ENCODE peak calls at places on chromosomes 6 and 20, in ten cellular contexts. One of them, this sample, is unnamed.

GRCh38 chr20:32585011-32585518 is at the start of gene NOL4L:
- DNase-seq in upper lobe of left lung: no peak
- DNase-seq in A549: no peak
- DNase-seq in H1: peak
- DNase-seq in endothelial cell of umbilical vein: no peak
- DNase-seq in transverse colon: no peak
- DNase-seq in IMR-90: no peak
- DNase-seq in heart left ventricle: no peak
- DNase-seq in breast epithelium: no peak
- DNase-seq in spleen: peak
- DNase-seq in this sample: no peak

GRCh38 chr20:2814587-2815051 is at the start of gene C20orf141:
- DNase-seq in upper lobe of left lung: no peak
- DNase-seq in A549: peak
- DNase-seq in H1: no peak
- DNase-seq in endothelial cell of umbilical vein: peak
- DNase-seq in transverse colon: peak
- DNase-seq in IMR-90: peak
- DNase-seq in heart left ventricle: no peak
- DNase-seq in breast epithelium: peak
- DNase-seq in spleen: no peak
- DNase-seq in this sample: no peak

GRCh38 chr6:77926198-77926752 is 273.4 kb downstream of the MEI4 start:
- DNase-seq in upper lobe of left lung: no peak
- DNase-seq in A549: no peak
- DNase-seq in H1: no peak
- DNase-seq in endothelial cell of umbilical vein: peak
- DNase-seq in transverse colon: no peak
- DNase-seq in IMR-90: no peak
- DNase-seq in heart left ventricle: no peak
- DNase-seq in breast epithelium: no peak
- DNase-seq in spleen: no peak
- DNase-seq in this sample: no peak

GRCh38 chr6:15504581-15505350 is 158.1 kb downstream of the DTNBP1 start:
- DNase-seq in upper lobe of left lung: peak
- DNase-seq in A549: no peak
- DNase-seq in H1: no peak
- DNase-seq in endothelial cell of umbilical vein: peak
- DNase-seq in transverse colon: peak
- DNase-seq in IMR-90: peak
- DNase-seq in heart left ventricle: peak
- DNase-seq in breast epithelium: peak
- DNase-seq in spleen: peak
- DNase-seq in this sample: no peak

GRCh38 chr6:169793408-169793807 is 42.0 kb downstream of the ERMARD start:
- DNase-seq in upper lobe of left lung: no peak
- DNase-seq in A549: no peak
- DNase-seq in H1: peak
- DNase-seq in endothelial cell of umbilical vein: no peak
- DNase-seq in transverse colon: no peak
- DNase-seq in IMR-90: no peak
- DNase-seq in heart left ventricle: no peak
- DNase-seq in breast epithelium: no peak
- DNase-seq in spleen: no peak
- DNase-seq in this sample: peak

GRCh38 chr20:54172856-54173652 is 732 bp downstream of the CYP24A1 start:
- DNase-seq in upper lobe of left lung: no peak
- DNase-seq in A549: no peak
- DNase-seq in H1: peak
- DNase-seq in endothelial cell of umbilical vein: no peak
- DNase-seq in transverse colon: no peak
- DNase-seq in IMR-90: no peak
- DNase-seq in heart left ventricle: no peak
- DNase-seq in breast epithelium: no peak
- DNase-seq in spleen: no peak
- DNase-seq in this sample: no peak

GRCh38 chr6:46734867-46735719 is at the start of gene PLA2G7:
- DNase-seq in upper lobe of left lung: peak
- DNase-seq in A549: peak
- DNase-seq in H1: peak
- DNase-seq in endothelial cell of umbilical vein: no peak
- DNase-seq in transverse colon: peak
- DNase-seq in IMR-90: no peak
- DNase-seq in heart left ventricle: no peak
- DNase-seq in breast epithelium: peak
- DNase-seq in spleen: peak
- DNase-seq in this sample: no peak

GRCh38 chr6:44456070-44456965 is 68.8 kb downstream of the CDC5L start:
- DNase-seq in upper lobe of left lung: peak
- DNase-seq in A549: peak
- DNase-seq in H1: no peak
- DNase-seq in endothelial cell of umbilical vein: peak
- DNase-seq in transverse colon: peak
- DNase-seq in IMR-90: peak
- DNase-seq in heart left ventricle: peak
- DNase-seq in breast epithelium: no peak
- DNase-seq in spleen: peak
- DNase-seq in this sample: no peak

GRCh38 chr20:41480054-41480770 is 113.6 kb upstream of the EMILIN3 start:
- DNase-seq in upper lobe of left lung: no peak
- DNase-seq in A549: no peak
- DNase-seq in H1: no peak
- DNase-seq in endothelial cell of umbilical vein: peak
- DNase-seq in transverse colon: no peak
- DNase-seq in IMR-90: no peak
- DNase-seq in heart left ventricle: no peak
- DNase-seq in breast epithelium: no peak
- DNase-seq in spleen: no peak
- DNase-seq in this sample: no peak

GRCh38 chr6:100445512-100445911 is 19.2 kb downstream of the SIM1 start:
- DNase-seq in upper lobe of left lung: no peak
- DNase-seq in A549: no peak
- DNase-seq in H1: no peak
- DNase-seq in endothelial cell of umbilical vein: no peak
- DNase-seq in transverse colon: no peak
- DNase-seq in IMR-90: no peak
- DNase-seq in heart left ventricle: no peak
- DNase-seq in breast epithelium: no peak
- DNase-seq in spleen: no peak
- DNase-seq in this sample: no peak

GRCh38 chr6:100447900-100448700 is 16.6 kb downstream of the SIM1 start:
- DNase-seq in upper lobe of left lung: no peak
- DNase-seq in A549: no peak
- DNase-seq in H1: peak
- DNase-seq in endothelial cell of umbilical vein: no peak
- DNase-seq in transverse colon: no peak
- DNase-seq in IMR-90: no peak
- DNase-seq in heart left ventricle: no peak
- DNase-seq in breast epithelium: no peak
- DNase-seq in spleen: no peak
- DNase-seq in this sample: no peak

GRCh38 chr6:100446922-100447899 is 17.5 kb downstream of the SIM1 start:
- DNase-seq in upper lobe of left lung: no peak
- DNase-seq in A549: no peak
- DNase-seq in H1: peak
- DNase-seq in endothelial cell of umbilical vein: no peak
- DNase-seq in transverse colon: no peak
- DNase-seq in IMR-90: no peak
- DNase-seq in heart left ventricle: no peak
- DNase-seq in breast epithelium: no peak
- DNase-seq in spleen: no peak
- DNase-seq in this sample: no peak

GRCh38 chr6:100449239-100449691 is 15.5 kb downstream of the SIM1 start:
- DNase-seq in upper lobe of left lung: no peak
- DNase-seq in A549: no peak
- DNase-seq in H1: no peak
- DNase-seq in endothelial cell of umbilical vein: no peak
- DNase-seq in transverse colon: no peak
- DNase-seq in IMR-90: no peak
- DNase-seq in heart left ventricle: no peak
- DNase-seq in breast epithelium: no peak
- DNase-seq in spleen: no peak
- DNase-seq in this sample: no peak

DNA sequence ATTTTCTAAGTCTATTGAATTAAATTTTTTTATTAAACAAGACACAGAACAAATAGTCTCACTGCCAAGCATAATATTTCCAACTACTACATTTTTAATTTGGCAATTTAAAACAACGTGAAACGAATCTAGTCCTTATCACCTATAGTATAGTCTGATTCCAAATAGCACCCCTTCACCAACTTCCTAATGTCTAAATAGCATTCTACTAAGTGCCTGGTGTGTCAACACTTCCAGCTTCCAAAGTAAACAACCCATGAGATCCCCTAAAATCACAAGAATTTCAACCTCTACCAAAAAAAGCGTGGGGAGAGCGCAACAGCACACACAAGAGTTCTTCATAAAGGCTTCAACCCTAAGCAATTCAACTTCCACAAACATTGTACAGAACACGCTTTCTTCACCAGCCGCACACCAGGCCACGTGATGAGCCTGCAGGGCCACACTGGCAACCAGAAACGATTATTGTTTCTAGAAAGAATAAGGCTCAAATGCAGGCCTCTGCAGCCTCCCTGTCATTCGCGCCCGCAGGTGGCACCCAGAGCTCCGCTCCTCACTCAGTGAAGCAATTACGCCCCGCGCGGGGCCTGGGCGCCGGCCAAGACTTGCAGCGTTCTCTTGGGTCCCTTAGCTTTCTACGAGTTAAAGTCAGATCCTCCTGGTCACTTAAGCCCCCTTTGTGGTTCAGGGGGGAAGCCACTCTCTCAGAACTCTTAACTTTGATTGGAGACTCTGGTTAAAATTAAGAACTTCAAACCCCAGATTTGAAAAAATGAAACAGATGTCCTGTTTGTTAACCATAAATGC is 18.4 kb downstream of the SIM1 start:
- DNase-seq in upper lobe of left lung: no peak
- DNase-seq in A549: no peak
- DNase-seq in H1: peak
- DNase-seq in endothelial cell of umbilical vein: peak
- DNase-seq in transverse colon: no peak
- DNase-seq in IMR-90: no peak
- DNase-seq in heart left ventricle: no peak
- DNase-seq in breast epithelium: no peak
- DNase-seq in spleen: no peak
- DNase-seq in this sample: no peak
- TF ChIP-seq CTCF in upper lobe of left lung: no peak
- TF ChIP-seq CTCF in A549: no peak
- TF ChIP-seq CTCF in H1: no peak
- TF ChIP-seq CTCF in endothelial cell of umbilical vein: no peak
- TF ChIP-seq CTCF in transverse colon: no peak
- TF ChIP-seq CTCF in IMR-90: no peak
- TF ChIP-seq CTCF in heart left ventricle: no peak
- TF ChIP-seq CTCF in breast epithelium: no peak
- TF ChIP-seq CTCF in spleen: no peak
- TF ChIP-seq CTCF in this sample: no peak

GRCh38 chr6:87154641-87155271 is 609 bp upstream of the ZNF292 start:
- DNase-seq in upper lobe of left lung: no peak
- DNase-seq in A549: peak
- DNase-seq in H1: no peak
- DNase-seq in endothelial cell of umbilical vein: no peak
- DNase-seq in transverse colon: no peak
- DNase-seq in IMR-90: peak
- DNase-seq in heart left ventricle: no peak
- DNase-seq in breast epithelium: no peak
- DNase-seq in spleen: no peak
- DNase-seq in this sample: no peak
- TF ChIP-seq POLR2A in upper lobe of left lung: no peak
- TF ChIP-seq POLR2A in A549: peak
- TF ChIP-seq POLR2A in H1: peak
- TF ChIP-seq POLR2A in endothelial cell of umbilical vein: no peak
- TF ChIP-seq POLR2A in transverse colon: no peak
- TF ChIP-seq POLR2A in IMR-90: peak
- TF ChIP-seq POLR2A in heart left ventricle: no peak
- TF ChIP-seq POLR2A in breast epithelium: no peak
- TF ChIP-seq POLR2A in spleen: no peak
- TF ChIP-seq POLR2A in this sample: no peak

DNA sequence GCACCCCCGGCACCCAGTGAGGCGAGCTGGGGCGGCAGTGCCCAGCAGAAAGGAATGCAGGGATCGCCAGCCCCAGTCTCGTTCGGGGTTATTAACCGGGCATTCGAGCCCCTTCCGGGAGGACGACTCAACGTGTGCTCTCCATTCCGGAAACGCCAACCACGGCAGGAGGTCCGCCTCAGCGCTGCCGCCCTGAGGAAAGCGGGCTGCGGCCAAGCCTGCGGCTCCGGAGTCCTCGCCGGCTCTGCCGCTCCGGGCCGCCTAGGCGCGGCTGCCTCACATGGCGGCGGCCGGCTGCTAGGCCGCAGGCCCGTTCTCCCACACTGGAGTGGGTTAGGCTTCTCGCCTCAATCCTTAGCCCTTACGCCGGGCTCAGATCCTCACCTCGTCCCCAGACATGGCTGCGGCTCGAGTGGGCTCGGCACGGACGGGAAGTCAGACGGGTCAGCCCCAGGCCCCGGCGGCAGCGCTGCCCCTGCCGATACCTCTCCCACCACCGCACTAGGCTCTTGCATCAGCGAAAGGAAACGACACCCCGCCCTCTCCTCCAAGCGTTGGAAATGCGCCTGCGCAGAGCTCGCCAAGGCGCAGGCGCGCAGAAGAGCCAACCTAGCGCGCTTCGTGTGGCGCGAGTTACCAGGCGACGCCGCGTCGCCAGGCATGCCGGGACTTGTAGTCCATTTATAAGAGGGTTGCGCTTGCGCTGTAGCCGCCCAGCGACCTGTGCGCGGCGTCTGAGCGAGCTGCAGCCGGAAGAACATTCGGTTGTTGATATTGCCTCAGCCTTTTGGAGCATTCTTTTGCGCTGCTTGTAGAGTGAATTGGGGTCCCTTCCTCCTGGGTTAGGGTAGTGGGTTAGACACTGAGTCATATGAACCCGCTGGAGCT is at the start of gene EIF2S2:
- DNase-seq in upper lobe of left lung: peak
- DNase-seq in A549: peak
- DNase-seq in H1: peak
- DNase-seq in endothelial cell of umbilical vein: peak
- DNase-seq in transverse colon: peak
- DNase-seq in IMR-90: peak
- DNase-seq in heart left ventricle: peak
- DNase-seq in breast epithelium: peak
- DNase-seq in spleen: peak
- DNase-seq in this sample: peak
- TF ChIP-seq CTCF in upper lobe of left lung: no peak
- TF ChIP-seq CTCF in A549: no peak
- TF ChIP-seq CTCF in H1: no peak
- TF ChIP-seq CTCF in endothelial cell of umbilical vein: no peak
- TF ChIP-seq CTCF in transverse colon: no peak
- TF ChIP-seq CTCF in IMR-90: no peak
- TF ChIP-seq CTCF in heart left ventricle: no peak
- TF ChIP-seq CTCF in breast epithelium: no peak
- TF ChIP-seq CTCF in spleen: no peak
- TF ChIP-seq CTCF in this sample: no peak

GRCh38 chr20:62736026-62736406 is 27.4 kb downstream of the NTSR1 start:
- DNase-seq in upper lobe of left lung: no peak
- DNase-seq in A549: no peak
- DNase-seq in H1: no peak
- DNase-seq in endothelial cell of umbilical vein: no peak
- DNase-seq in transverse colon: peak
- DNase-seq in IMR-90: no peak
- DNase-seq in heart left ventricle: no peak
- DNase-seq in breast epithelium: no peak
- DNase-seq in spleen: no peak
- DNase-seq in this sample: no peak
- TF ChIP-seq POLR2A in upper lobe of left lung: no peak
- TF ChIP-seq POLR2A in A549: no peak
- TF ChIP-seq POLR2A in H1: no peak
- TF ChIP-seq POLR2A in endothelial cell of umbilical vein: no peak
- TF ChIP-seq POLR2A in transverse colon: no peak
- TF ChIP-seq POLR2A in IMR-90: no peak
- TF ChIP-seq POLR2A in heart left ventricle: no peak
- TF ChIP-seq POLR2A in breast epithelium: no peak
- TF ChIP-seq POLR2A in spleen: no peak
- TF ChIP-seq POLR2A in this sample: no peak

This sample was measured in vagina.